ENCODE peak calls at places on chromosomes 16 and 17, in four cellular contexts. L is left ventricle myocardium inferior; Q is ovary; D is CD8-positive, alpha-beta T cell. Z is an unnamed sample. For H3K27me3, the result is how much of the 10 kb centered on the place peaks cover.

GRCh38 chr17:10130263-10130662 is 68.1 kb downstream of the GAS7 start:
- DNase-seq in L (no peak), Q (no peak), D (no peak), Z (no peak)

GRCh38 chr16:14628806-14629611 is 1.1 kb downstream of the PARN start:
- DNase-seq in L (no peak), Q (no peak), D (no peak), Z (no peak)

GRCh38 chr16:4498546-4499195 is 22.5 kb downstream of the HMOX2 start:
- DNase-seq in L (no peak), Q (no peak), D (no peak), Z (no peak)

GRCh38 chr16:48918520-48919258 is 308.7 kb upstream of the N4BP1 start:
- DNase-seq in L (no peak), Q (no peak), D (no peak), Z (no peak)

GRCh38 chr17:36534117-36534880 is at the start of gene MYO19:
- DNase-seq in L (peak), Q (peak), D (peak), Z (peak)

GRCh38 chr17:43637563-43638323 is 24.0 kb downstream of the MEOX1 start:
- DNase-seq in L (no peak), Q (no peak), D (no peak), Z (no peak)

GRCh38 chr17:67157732-67158639 is 87.0 kb downstream of the HELZ start:
- DNase-seq in L (no peak), Q (no peak), D (no peak), Z (no peak)

GRCh38 chr16:54282202-54282922 is 4.2 kb downstream of the IRX3 start:
- DNase-seq in L (peak), Q (no peak), D (no peak), Z (no peak)

GRCh38 chr17:55086635-55087058 is 118.1 kb downstream of the STXBP4 start:
- DNase-seq in L (no peak), Q (no peak), D (no peak), Z (no peak)

GRCh38 chr17:78346605-78347250 is 13.1 kb downstream of the SOCS3 start:
- DNase-seq in L (no peak), Q (no peak), D (no peak), Z (no peak)
- TF ChIP-seq CTCF in L (no peak), Q (no peak), D (no peak), Z (peak)

GRCh38 chr16:55480228-55480655 is 1.2 kb downstream of the MMP2 start:
- DNase-seq in L (peak), Q (peak), D (no peak), Z (no peak)
- H3K27me3 ChIP-seq in L (half or more), Q (under half), D (under half), Z (under half)

DNA sequence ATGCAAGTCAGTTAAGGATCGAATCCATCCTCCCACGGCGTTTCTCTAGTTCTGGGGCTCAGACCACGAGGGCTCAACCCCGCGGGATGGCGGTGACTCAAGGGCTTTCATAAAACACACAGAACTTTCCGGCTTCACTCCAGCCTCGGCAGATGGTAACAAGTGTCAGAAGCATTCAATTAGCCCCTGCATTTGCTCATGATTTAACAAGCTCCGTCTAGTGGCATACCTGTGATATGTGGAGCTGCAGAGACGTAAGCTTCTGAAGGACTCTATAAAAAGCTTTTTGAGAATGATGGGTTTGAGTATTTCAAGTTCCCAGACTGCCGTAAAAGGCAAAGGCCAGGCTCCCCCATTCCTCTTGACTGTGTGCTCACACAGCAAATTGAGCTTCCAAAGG is 91.3 kb upstream of the SEC14L1 start:
- DNase-seq in L (no peak), Q (no peak), D (no peak), Z (no peak)
- TF ChIP-seq CTCF in L (no peak), Q (no peak), D (no peak), Z (no peak)

GRCh38 chr16:73369841-73370240 is 321.9 kb upstream of the ZFHX3 start:
- DNase-seq in L (no peak), Q (no peak), D (no peak), Z (no peak)

GRCh38 chr16:73368715-73369114 is 320.8 kb upstream of the ZFHX3 start:
- DNase-seq in L (no peak), Q (no peak), D (no peak), Z (no peak)

GRCh38 chr16:73371584-73372319 is 323.8 kb upstream of the ZFHX3 start:
- DNase-seq in L (no peak), Q (no peak), D (no peak), Z (no peak)
- H3K27me3 ChIP-seq in L (under half), Q (under half), D (under half), Z (under half)

GRCh38 chr17:74919440-74920305 is 3.4 kb downstream of the USH1G start:
- DNase-seq in L (no peak), Q (no peak), D (no peak), Z (no peak)
- TF ChIP-seq CTCF in L (peak), Q (no peak), D (no peak), Z (no peak)

GRCh38 chr16:67632415-67633172 is 12.3 kb upstream of the CARMIL2 start:
- DNase-seq in L (peak), Q (peak), D (no peak), Z (no peak)

GRCh38 chr16:67641779-67642708 is 2.9 kb upstream of the CARMIL2 start:
- DNase-seq in L (peak), Q (no peak), D (no peak), Z (no peak)

GRCh38 chr16:67637625-67638024 is 7.3 kb upstream of the CARMIL2 start:
- DNase-seq in L (no peak), Q (no peak), D (no peak), Z (no peak)

GRCh38 chr16:67636713-67637112 is 8.2 kb upstream of the CARMIL2 start:
- DNase-seq in L (no peak), Q (no peak), D (no peak), Z (no peak)
- H3K27me3 ChIP-seq in L (under half), Q (under half), D (under half), Z (under half)

DNA sequence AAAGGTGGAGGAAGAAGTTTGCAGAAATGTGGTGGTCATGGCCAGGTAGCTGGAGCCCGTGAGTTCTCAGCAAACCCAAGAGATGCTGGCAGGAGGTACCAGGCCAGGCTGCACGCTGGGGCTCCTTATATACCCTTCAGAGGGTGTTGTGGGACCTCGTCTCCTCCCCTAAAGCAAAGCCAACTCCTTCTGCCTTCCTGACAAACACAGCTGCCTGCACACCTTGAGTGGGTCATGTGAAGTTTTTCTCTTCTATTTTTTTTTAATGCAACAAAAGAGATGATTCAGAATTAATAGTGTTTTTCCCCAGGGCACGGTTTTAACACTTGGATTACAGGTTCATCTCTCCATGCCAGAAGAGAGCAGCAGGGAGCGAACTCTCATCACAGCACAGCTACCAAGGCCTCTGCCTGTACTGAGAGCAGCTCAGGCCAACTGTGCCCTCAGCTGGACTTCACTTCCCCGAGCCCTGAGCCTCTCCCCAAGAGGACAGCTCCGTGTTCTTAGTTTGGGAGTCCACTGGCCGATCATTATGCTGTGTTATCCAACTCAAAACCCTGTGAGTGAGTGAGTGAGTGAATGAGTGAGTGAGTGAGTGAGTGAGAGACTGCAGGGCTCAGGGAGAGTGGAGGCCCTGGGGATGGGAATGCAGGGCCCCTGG is at the start of gene KRT15:
- DNase-seq in L (no peak), Q (no peak), D (no peak), Z (no peak)
- TF ChIP-seq CTCF in L (no peak), Q (no peak), D (no peak), Z (no peak)

Z was measured in CD4-positive, alpha-beta T cell.